ENCODE peak calls at places on chromosomes 5 and 9, in five cellular contexts. X is stomach, Z is upper lobe of left lung, K is HL-60, V is Panc1. T is an unnamed sample.

GRCh38 chr5:53453898-53454837 is 26.3 kb upstream of the FST start:
- DNase-seq in Z (no peak), K (no peak), V (no peak), X (no peak), T (peak; percentile 12)

GRCh38 chr5:79172269-79172668 is 60.7 kb downstream of the BHMT start:
- DNase-seq in K (no peak), X (no peak), Z (no peak), V (no peak), T (no peak)

GRCh38 chr5:174097486-174098185 is 52.1 kb downstream of the NSG2 start:
- DNase-seq in Z (no peak), X (no peak), V (no peak), K (no peak), T (no peak)

GRCh38 chr5:145347026-145347616 is 488.0 kb downstream of the PRELID2 start:
- DNase-seq in X (no peak), Z (no peak), K (no peak), V (no peak), T (no peak)

GRCh38 chr5:33401482-33402390 is 39.0 kb upstream of the TARS1 start:
- DNase-seq in V (no peak), X (no peak), Z (no peak), K (no peak), T (no peak)

GRCh38 chr9:121861501-121862180 is 210.2 kb downstream of the DAB2IP start:
- DNase-seq in V (peak; percentile 7), K (no peak), Z (no peak), X (peak; percentile 35), T (no peak)

GRCh38 chr5:31886206-31886605 is 247.3 kb downstream of the PDZD2 start:
- DNase-seq in X (peak; percentile 32), K (no peak), Z (no peak), V (no peak), T (no peak)

GRCh38 chr5:151905639-151906038 is 19.0 kb downstream of the GLRA1 start:
- DNase-seq in X (no peak), K (no peak), V (no peak), Z (no peak), T (no peak)

GRCh38 chr5:171848487-171848886 is 62.9 kb downstream of the SMIM23 start:
- DNase-seq in V (no peak), K (no peak), X (no peak), Z (no peak), T (no peak)

GRCh38 chr9:15977438-15977837 is 424.6 kb downstream of the CCDC171 start:
- DNase-seq in K (no peak), V (no peak), X (no peak), Z (no peak), T (no peak)

GRCh38 chr5:69493235-69493925 is 790 bp downstream of the OCLN start:
- DNase-seq in X (peak; percentile 53), K (no peak), Z (peak; percentile 55), V (no peak), T (peak; percentile 19)

GRCh38 chr9:127330501-127330900 is 65.9 kb downstream of the GARNL3 start:
- DNase-seq in Z (no peak), K (no peak), V (no peak), X (no peak), T (peak; percentile 13)

GRCh38 chr5:6158974-6159863 is 219.1 kb downstream of the MED10 start:
- DNase-seq in X (no peak), K (no peak), V (peak; percentile 79), Z (no peak), T (no peak)

GRCh38 chr5:168023190-168023589 is 268.3 kb upstream of the WWC1 start:
- DNase-seq in V (no peak), X (no peak), Z (no peak), K (no peak), T (peak; percentile 48)

GRCh38 chr5:1500411-1501091 is 23.2 kb downstream of the LPCAT1 start:
- DNase-seq in K (no peak), V (no peak), Z (peak; percentile 75), X (peak; percentile 70), T (peak; percentile 45)

GRCh38 chr9:136847827-136848392 is 1.3 kb upstream of the PHPT1 start:
- DNase-seq in X (peak; percentile 91), Z (peak; percentile 89), K (peak; percentile 82), V (no peak), T (peak; percentile 64)

GRCh38 chr9:27429436-27429835 is 94.7 kb upstream of the IFNK start:
- DNase-seq in Z (no peak), V (no peak), K (no peak), X (no peak), T (no peak)

GRCh38 chr9:137798901-137799629 is 78.5 kb upstream of the CACNA1B start:
- DNase-seq in K (no peak), V (no peak), X (no peak), Z (no peak), T (no peak)

GRCh38 chr5:149429839-149430721 is 51.0 kb upstream of the IL17B start:
- DNase-seq in K (peak; percentile 79), V (no peak), X (no peak), Z (peak; percentile 55), T (no peak)

GRCh38 chr9:129613520-129614175 is 7.3 kb downstream of the C9orf50 start:
- DNase-seq in V (no peak), X (no peak), K (no peak), Z (no peak), T (no peak)

GRCh38 chr5:87411586-87412416 is 929 bp downstream of the CCNH start:
- DNase-seq in X (peak; percentile 26), V (no peak), K (no peak), Z (peak; percentile 36), T (peak; percentile 24)

GRCh38 chr5:66821626-66822429 is 225.6 kb downstream of the MAST4 start:
- DNase-seq in K (no peak), V (no peak), X (no peak), Z (peak; percentile 38), T (no peak)

GRCh38 chr5:116444373-116445058 is 130.1 kb downstream of the SEMA6A start:
- DNase-seq in Z (no peak), V (no peak), X (no peak), K (no peak), T (no peak)

GRCh38 chr9:105158020-105158419 is 86.4 kb upstream of the SLC44A1 start:
- DNase-seq in Z (no peak), X (no peak), K (no peak), V (no peak), T (no peak)

GRCh38 chr5:155728857-155729683 is 597.9 kb upstream of the SGCD start:
- DNase-seq in K (no peak), Z (no peak), V (no peak), X (no peak), T (no peak)

GRCh38 chr5:55037046-55037771 is 13.2 kb downstream of the GZMK start:
- DNase-seq in K (no peak), X (no peak), Z (peak; percentile 26), V (no peak), T (no peak)

GRCh38 chr5:150490754-150491153 is 17.2 kb upstream of the NDST1 start:
- DNase-seq in Z (no peak), K (no peak), X (no peak), V (no peak), T (no peak)

GRCh38 chr5:108900668-108901067 is 153.0 kb downstream of the FER start:
- DNase-seq in K (no peak), Z (no peak), V (no peak), X (no peak), T (no peak)

GRCh38 chr9:18848657-18849056 is 184.4 kb downstream of the SAXO1 start:
- DNase-seq in V (no peak), Z (no peak), X (no peak), K (no peak), T (no peak)

GRCh38 chr9:135198889-135199288 is 111.4 kb downstream of the OLFM1 start:
- DNase-seq in K (no peak), Z (no peak), V (no peak), X (no peak), T (no peak)

DNA sequence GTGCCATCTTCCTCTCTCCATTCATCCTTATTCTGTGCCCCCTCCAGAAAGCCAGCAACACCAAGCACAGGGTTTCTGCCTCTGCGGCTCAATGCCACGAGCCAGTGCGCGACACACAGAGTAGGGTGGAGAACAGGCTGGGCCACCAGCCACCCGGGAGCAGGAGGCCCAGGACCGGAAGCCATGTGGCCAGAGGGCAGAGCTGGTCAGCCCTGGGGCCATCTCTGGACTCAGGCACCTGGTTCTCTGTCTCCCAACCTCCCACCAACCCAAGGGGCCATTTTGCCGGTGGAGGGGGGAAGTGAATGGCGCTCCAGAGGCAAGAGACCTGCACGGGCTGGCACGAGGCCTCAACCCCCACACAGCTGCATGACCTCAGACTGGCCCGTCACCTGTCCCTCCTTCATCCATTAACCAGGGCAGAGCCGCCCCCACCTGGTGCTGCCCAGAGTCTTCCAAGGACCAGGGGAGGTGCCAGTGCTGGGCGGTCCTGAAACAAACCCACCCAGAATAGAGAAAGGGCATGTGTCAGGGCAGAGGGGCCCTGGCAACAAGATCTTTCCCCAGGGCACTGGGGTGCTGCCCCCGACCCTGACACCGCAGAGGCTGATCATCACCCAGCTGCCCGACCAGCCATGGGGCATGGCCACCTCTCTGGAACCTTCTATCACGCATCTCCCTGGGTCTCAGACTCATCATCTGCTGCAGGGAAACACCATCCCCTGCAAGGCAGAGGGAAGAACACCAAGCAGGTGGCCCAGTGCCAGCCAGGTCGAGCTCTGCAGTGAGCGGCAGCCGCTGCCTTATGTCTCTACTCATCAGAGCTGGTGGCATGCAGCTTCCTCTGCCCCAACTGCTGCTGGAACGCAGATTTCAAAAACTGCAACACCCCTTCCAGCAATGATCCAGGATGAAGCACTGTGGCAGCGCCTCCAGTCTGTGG is 11.9 kb downstream of the VAV2 start:
- DNase-seq in Z (no peak), X (no peak), V (no peak), K (no peak), T (no peak)
- H3K27ac ChIP-seq in Z (peak overlapping the region; percentile 77), X (peak overlapping the region; percentile 4), V (no peak overlapping the region), K (no peak overlapping the region), T (peak overlapping the region; percentile 35)

DNA sequence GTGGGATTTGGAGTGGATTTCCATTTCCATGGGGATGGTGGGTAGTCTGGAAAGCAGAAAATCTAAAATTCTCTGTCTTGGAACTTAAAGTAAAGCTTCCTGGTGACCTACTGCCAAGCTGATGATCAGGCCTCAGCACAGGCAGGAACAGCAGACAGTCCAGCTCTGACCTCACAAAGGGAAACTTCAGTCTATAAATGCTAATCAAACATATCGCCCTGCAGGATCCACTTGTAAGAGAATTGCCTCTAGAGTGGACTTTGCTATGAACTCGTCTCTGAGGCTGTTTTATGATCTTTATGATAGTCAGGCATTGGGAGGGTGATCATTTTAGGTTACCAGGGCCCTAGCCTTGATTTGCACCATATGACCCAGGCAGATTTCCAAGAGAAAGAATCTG is 67.6 kb upstream of the SELENOP start:
- DNase-seq in Z (no peak), X (no peak), K (no peak), V (no peak), T (peak; percentile 25)
- TF ChIP-seq POLR2AphosphoS5 in Z (no peak), X (no peak), K (no peak), V (no peak), T (peak; percentile 60)

GRCh38 chr9:91954841-91955471 is 4.9 kb upstream of the ROR2 start:
- DNase-seq in Z (no peak), X (peak; percentile 71), K (no peak), V (no peak), T (peak; percentile 62)
- H3K4me3 ChIP-seq in Z (no peak overlapping the region), X (peak overlapping the region; percentile 11), K (no peak overlapping the region), V (no peak overlapping the region), T (no peak overlapping the region)

GRCh38 chr9:113933671-113934070 is 57.6 kb downstream of the ZNF618 start:
- DNase-seq in Z (no peak), V (no peak), K (no peak), X (peak; percentile 15), T (peak; percentile 0)
- H3K27ac ChIP-seq in Z (no peak overlapping the region), V (no peak overlapping the region), K (no peak overlapping the region), X (no peak overlapping the region), T (no peak overlapping the region)

T was measured in prostate gland.